ENCODE peak calls at places on chromosomes 3 and 15, in five cellular contexts. M is CD4-positive, CD25-positive, alpha-beta regulatory T cell; T is GM23338; C is activated CD8-positive, alpha-beta memory T cell treated with anti-CD3 and anti-CD28 coated beads for 24 hours; K is right lobe of liver. R is an unnamed sample.

GRCh38 chr3:126704494-126705214 is 614 bp downstream of the CHCHD6 start:
- DNase-seq in T (peak; percentile 48), C (peak; percentile 60), K (no peak), M (no peak), R (no peak)

GRCh38 chr3:24545917-24546316 is 51.3 kb upstream of the THRB start:
- DNase-seq in M (no peak), C (no peak), K (peak; percentile 62), T (no peak), R (no peak)

GRCh38 chr3:13025090-13025489 is 48.1 kb downstream of the IQSEC1 start:
- DNase-seq in T (no peak), C (no peak), M (no peak), K (peak; percentile 37), R (no peak)

GRCh38 chr3:99808163-99808794 is 9.4 kb upstream of the CMSS1 start:
- DNase-seq in C (no peak), T (peak; percentile 86), M (peak; percentile 33), K (no peak), R (peak; percentile 38)

GRCh38 chr3:138945646-138946553 is 1.0 kb downstream of the FOXL2 start:
- DNase-seq in C (peak; percentile 67), M (no peak), T (peak; percentile 68), K (no peak), R (no peak)

GRCh38 chr15:63872759-63873510 is 39.2 kb upstream of the HERC1 start:
- DNase-seq in C (no peak), T (no peak), M (no peak), K (no peak), R (no peak)

GRCh38 chr3:10667269-10667668 is 148.8 kb upstream of the SLC6A11 start:
- DNase-seq in C (no peak), K (no peak), T (no peak), M (no peak), R (no peak)

GRCh38 chr15:75696303-75696657 is 16.4 kb downstream of the CSPG4 start:
- DNase-seq in C (no peak), K (no peak), M (no peak), T (no peak), R (no peak)

GRCh38 chr3:107065094-107065861 is 312.0 kb upstream of the CCDC54 start:
- DNase-seq in K (no peak), C (no peak), T (no peak), M (no peak), R (peak; percentile 83)

GRCh38 chr15:90994059-90994416 is 297 bp downstream of the PRC1 start:
- DNase-seq in K (no peak), C (no peak), T (peak; percentile 31), M (peak; percentile 5), R (no peak)

GRCh38 chr3:100245932-100246331 is 14.9 kb upstream of the TBC1D23 start:
- DNase-seq in K (no peak), M (no peak), T (peak; percentile 28), C (no peak), R (no peak)

GRCh38 chr3:16288664-16289063 is 23.7 kb downstream of the OXNAD1 start:
- DNase-seq in T (no peak), K (no peak), M (no peak), C (peak; percentile 67), R (no peak)

GRCh38 chr3:187963003-187963676 is 190.8 kb upstream of the LPP start:
- DNase-seq in T (peak; percentile 31), K (no peak), M (no peak), C (no peak), R (no peak)

GRCh38 chr3:15979490-15979889 is 181.7 kb upstream of the ANKRD28 start:
- DNase-seq in M (no peak), T (no peak), C (no peak), K (no peak), R (peak; percentile 97)

GRCh38 chr3:114363554-114364202 is 69.8 kb downstream of the TIGIT start:
- DNase-seq in M (no peak), C (no peak), T (no peak), K (no peak), R (no peak)

GRCh38 chr15:68612979-68613740 is 34.4 kb downstream of the CORO2B start:
- DNase-seq in C (no peak), T (no peak), M (no peak), K (no peak), R (no peak)

GRCh38 chr3:37093481-37093880 is 80.9 kb downstream of the LRRFIP2 start:
- DNase-seq in M (no peak), C (no peak), K (no peak), T (no peak), R (no peak)

GRCh38 chr3:147257972-147258371 is 148.4 kb downstream of the ZIC4 start:
- DNase-seq in K (no peak), C (no peak), M (no peak), T (no peak), R (no peak)

GRCh38 chr3:141454906-141455602 is 31.8 kb upstream of the RASA2 start:
- DNase-seq in M (peak; percentile 9), T (peak; percentile 88), K (no peak), C (no peak), R (peak; percentile 64)

GRCh38 chr3:150439657-150440056 is 31.6 kb downstream of the TSC22D2 start:
- DNase-seq in M (no peak), K (no peak), T (no peak), C (no peak), R (no peak)

GRCh38 chr3:171461087-171461917 is 1.1 kb upstream of the TNIK start:
- DNase-seq in C (no peak), K (no peak), T (no peak), M (no peak), R (peak; percentile 66)

GRCh38 chr3:57078366-57079220 is 18.1 kb downstream of the SPATA12 start:
- DNase-seq in M (no peak), C (peak; percentile 68), K (no peak), T (peak; percentile 73), R (no peak)

GRCh38 chr3:123751478-123751877 is 132.7 kb downstream of the MYLK start:
- DNase-seq in M (no peak), T (no peak), C (no peak), K (no peak), R (no peak)

GRCh38 chr3:100869787-100870186 is 123.4 kb downstream of the ABI3BP start:
- DNase-seq in C (no peak), M (no peak), T (no peak), K (no peak), R (no peak)

GRCh38 chr3:26365706-26366105 is 256.9 kb upstream of the LRRC3B start:
- DNase-seq in T (no peak), C (no peak), K (no peak), M (no peak), R (no peak)

GRCh38 chr3:69699183-69699582 is 40.1 kb upstream of the MITF start:
- DNase-seq in M (no peak), T (no peak), K (no peak), C (no peak), R (no peak)

GRCh38 chr15:56244237-56244810 is 645 bp upstream of the RFX7 start:
- DNase-seq in M (peak; percentile 13), K (peak; percentile 61), C (peak; percentile 72), T (peak; percentile 93), R (peak; percentile 89)

GRCh38 chr3:99789322-99789721 is 28.3 kb upstream of the CMSS1 start:
- DNase-seq in K (no peak), T (peak; percentile 51), M (no peak), C (no peak), R (no peak)

R was measured in NCI-H446 treated with DMSO at 0.1 percent for 48 hours.